ENCODE peak calls at places on chromosomes 13 and 19, in seven cellular contexts. One of them, this sample, is unnamed.

GRCh38 chr13:65240773-65241172 is 1989.4 kb downstream of the PCDH9 start:
- DNase-seq in Peyer's patch: no peak
- DNase-seq in upper lobe of left lung: no peak
- DNase-seq in transverse colon: no peak
- DNase-seq in ovary: no peak
- DNase-seq in gastrocnemius medialis: no peak
- DNase-seq in breast epithelium: no peak
- DNase-seq in this sample: no peak

GRCh38 chr19:35518313-35518712 is 4.9 kb upstream of the DMKN start:
- DNase-seq in Peyer's patch: no peak
- DNase-seq in upper lobe of left lung: no peak
- DNase-seq in transverse colon: no peak
- DNase-seq in ovary: no peak
- DNase-seq in gastrocnemius medialis: no peak
- DNase-seq in breast epithelium: no peak
- DNase-seq in this sample: no peak

GRCh38 chr13:109687559-109688448 is 98.6 kb downstream of the IRS2 start:
- DNase-seq in Peyer's patch: no peak
- DNase-seq in upper lobe of left lung: no peak
- DNase-seq in transverse colon: peak; percentile 77
- DNase-seq in ovary: no peak
- DNase-seq in gastrocnemius medialis: no peak
- DNase-seq in breast epithelium: no peak
- DNase-seq in this sample: no peak

GRCh38 chr19:48603001-48603400 is 3.5 kb upstream of the SPACA4 start:
- DNase-seq in Peyer's patch: no peak
- DNase-seq in upper lobe of left lung: no peak
- DNase-seq in transverse colon: no peak
- DNase-seq in ovary: no peak
- DNase-seq in gastrocnemius medialis: no peak
- DNase-seq in breast epithelium: no peak
- DNase-seq in this sample: no peak

GRCh38 chr19:31148671-31149070 is 200.6 kb downstream of the TSHZ3 start:
- DNase-seq in Peyer's patch: no peak
- DNase-seq in upper lobe of left lung: no peak
- DNase-seq in transverse colon: no peak
- DNase-seq in ovary: no peak
- DNase-seq in gastrocnemius medialis: no peak
- DNase-seq in breast epithelium: no peak
- DNase-seq in this sample: no peak

GRCh38 chr13:44331912-44332840 is 41.4 kb upstream of the SERP2 start:
- DNase-seq in Peyer's patch: peak; percentile 20
- DNase-seq in upper lobe of left lung: no peak
- DNase-seq in transverse colon: peak; percentile 58
- DNase-seq in ovary: peak; percentile 85
- DNase-seq in gastrocnemius medialis: peak; percentile 42
- DNase-seq in breast epithelium: no peak
- DNase-seq in this sample: peak; percentile 88

GRCh38 chr13:100887729-100888151 is 213.1 kb upstream of the TMTC4 start:
- DNase-seq in Peyer's patch: no peak
- DNase-seq in upper lobe of left lung: no peak
- DNase-seq in transverse colon: no peak
- DNase-seq in ovary: no peak
- DNase-seq in gastrocnemius medialis: no peak
- DNase-seq in breast epithelium: no peak
- DNase-seq in this sample: no peak

GRCh38 chr13:111202745-111203144 is 87.6 kb downstream of the ARHGEF7 start:
- DNase-seq in Peyer's patch: peak; percentile 46
- DNase-seq in upper lobe of left lung: no peak
- DNase-seq in transverse colon: no peak
- DNase-seq in ovary: no peak
- DNase-seq in gastrocnemius medialis: no peak
- DNase-seq in breast epithelium: no peak
- DNase-seq in this sample: peak; percentile 51

GRCh38 chr13:79775830-79776229 is 294.9 kb downstream of the NDFIP2 start:
- DNase-seq in Peyer's patch: no peak
- DNase-seq in upper lobe of left lung: no peak
- DNase-seq in transverse colon: peak; percentile 36
- DNase-seq in ovary: no peak
- DNase-seq in gastrocnemius medialis: no peak
- DNase-seq in breast epithelium: no peak
- DNase-seq in this sample: no peak

GRCh38 chr13:75715598-75716523 is 79.7 kb downstream of the LMO7 start:
- DNase-seq in Peyer's patch: no peak
- DNase-seq in upper lobe of left lung: no peak
- DNase-seq in transverse colon: no peak
- DNase-seq in ovary: no peak
- DNase-seq in gastrocnemius medialis: no peak
- DNase-seq in breast epithelium: no peak
- DNase-seq in this sample: no peak

GRCh38 chr19:990746-991145 is 6.6 kb downstream of the WDR18 start:
- DNase-seq in Peyer's patch: no peak
- DNase-seq in upper lobe of left lung: no peak
- DNase-seq in transverse colon: no peak
- DNase-seq in ovary: peak; percentile 36
- DNase-seq in gastrocnemius medialis: no peak
- DNase-seq in breast epithelium: no peak
- DNase-seq in this sample: no peak

GRCh38 chr13:114089751-114090400 is 42.5 kb downstream of the RASA3 start:
- DNase-seq in Peyer's patch: no peak
- DNase-seq in upper lobe of left lung: no peak
- DNase-seq in transverse colon: peak; percentile 25
- DNase-seq in ovary: no peak
- DNase-seq in gastrocnemius medialis: no peak
- DNase-seq in breast epithelium: no peak
- DNase-seq in this sample: no peak

GRCh38 chr13:104592127-104592526 is 1525.9 kb upstream of the SLC10A2 start:
- DNase-seq in Peyer's patch: no peak
- DNase-seq in upper lobe of left lung: no peak
- DNase-seq in transverse colon: no peak
- DNase-seq in ovary: no peak
- DNase-seq in gastrocnemius medialis: no peak
- DNase-seq in breast epithelium: no peak
- DNase-seq in this sample: no peak

GRCh38 chr19:18414504-18415176 is 4.6 kb upstream of the SSBP4 start:
- DNase-seq in Peyer's patch: no peak
- DNase-seq in upper lobe of left lung: no peak
- DNase-seq in transverse colon: no peak
- DNase-seq in ovary: peak; percentile 65
- DNase-seq in gastrocnemius medialis: no peak
- DNase-seq in breast epithelium: no peak
- DNase-seq in this sample: peak; percentile 55

GRCh38 chr13:29935309-29935981 is 85.0 kb upstream of the UBL3 start:
- DNase-seq in Peyer's patch: peak; percentile 80
- DNase-seq in upper lobe of left lung: no peak
- DNase-seq in transverse colon: peak; percentile 51
- DNase-seq in ovary: no peak
- DNase-seq in gastrocnemius medialis: no peak
- DNase-seq in breast epithelium: no peak
- DNase-seq in this sample: no peak

DNA sequence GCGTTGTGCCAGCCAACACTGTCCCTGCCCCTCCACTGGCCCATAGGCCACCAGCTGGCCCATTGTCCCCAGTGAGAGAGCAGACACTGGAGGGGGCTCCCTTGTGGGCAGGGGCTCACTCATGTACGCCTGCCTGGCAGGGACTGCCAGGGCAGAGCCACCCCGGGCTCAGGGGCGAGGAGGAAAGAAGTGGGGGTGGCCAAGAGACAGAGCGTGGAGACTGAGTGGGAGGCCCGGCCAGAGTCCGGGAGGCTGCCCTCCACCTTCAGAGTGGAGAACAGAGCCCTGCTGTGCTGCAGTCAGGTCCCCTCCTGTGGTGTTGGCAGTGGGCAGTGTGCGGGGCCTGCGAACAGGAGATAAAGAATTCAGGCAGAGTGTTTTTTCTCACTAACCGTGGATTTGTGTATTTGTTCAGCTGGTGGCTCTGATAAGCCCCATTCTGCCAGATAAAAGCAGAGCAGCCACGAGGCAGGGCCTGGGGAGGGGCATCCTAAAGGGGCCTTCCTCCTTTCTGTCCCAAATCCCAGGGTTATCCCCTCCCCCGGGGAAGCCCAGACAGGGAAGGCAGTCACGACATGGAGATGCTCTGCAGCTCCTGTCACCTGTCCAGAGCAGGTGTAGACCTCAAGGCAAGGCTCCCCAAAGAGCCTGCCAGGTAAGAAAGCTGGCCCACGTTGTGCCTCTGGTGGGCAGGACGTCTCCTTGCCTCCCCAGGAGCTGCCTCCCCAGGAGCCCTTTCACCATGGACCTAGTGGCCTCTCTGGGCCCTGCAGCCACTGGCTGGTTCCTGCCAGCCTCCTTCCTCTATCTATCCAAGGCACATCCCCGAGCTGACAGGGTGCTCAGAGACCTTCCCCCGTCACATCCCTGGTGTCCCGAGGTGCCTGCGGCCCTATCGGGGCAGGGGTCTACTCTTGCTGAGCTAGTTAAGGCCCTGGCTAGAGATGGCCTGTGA is 33.0 kb downstream of the LYL1 start:
- DNase-seq in Peyer's patch: no peak
- DNase-seq in upper lobe of left lung: no peak
- DNase-seq in transverse colon: no peak
- DNase-seq in ovary: no peak
- DNase-seq in gastrocnemius medialis: peak; percentile 55
- DNase-seq in breast epithelium: no peak
- DNase-seq in this sample: no peak
- H3K27ac ChIP-seq in Peyer's patch: no peak overlapping the region
- H3K27ac ChIP-seq in upper lobe of left lung: peak overlapping the region; percentile 69
- H3K27ac ChIP-seq in transverse colon: peak overlapping the region; percentile 4
- H3K27ac ChIP-seq in ovary: peak overlapping the region; percentile 37
- H3K27ac ChIP-seq in gastrocnemius medialis: peak overlapping the region; percentile 92
- H3K27ac ChIP-seq in breast epithelium: peak overlapping the region; percentile 83
- H3K27ac ChIP-seq in this sample: peak overlapping the region; percentile 98

DNA sequence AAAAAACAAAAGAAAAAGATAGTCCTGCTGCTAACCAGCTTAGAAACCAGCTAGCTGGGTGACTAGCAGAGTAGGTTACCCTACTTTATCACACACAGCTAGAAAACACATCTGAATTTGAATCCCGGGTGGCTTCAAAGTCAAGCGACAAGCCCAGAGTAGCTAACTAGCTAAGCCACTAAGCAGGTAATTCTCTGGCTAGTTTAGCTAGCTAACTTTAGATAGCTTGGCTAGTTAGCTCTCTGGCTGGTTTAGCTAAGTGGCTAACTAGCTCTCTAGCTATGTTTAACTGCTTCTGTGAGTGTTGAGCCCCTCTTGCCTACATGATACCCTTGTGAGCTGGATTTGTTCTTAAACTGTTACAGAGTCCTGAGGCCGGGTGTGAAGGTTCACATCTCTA is 12.4 kb downstream of the MYH14 start:
- DNase-seq in Peyer's patch: no peak
- DNase-seq in upper lobe of left lung: no peak
- DNase-seq in transverse colon: no peak
- DNase-seq in ovary: no peak
- DNase-seq in gastrocnemius medialis: no peak
- DNase-seq in breast epithelium: no peak
- DNase-seq in this sample: no peak
- TF ChIP-seq POLR2A in Peyer's patch: no peak
- TF ChIP-seq POLR2A in upper lobe of left lung: no peak
- TF ChIP-seq POLR2A in transverse colon: no peak
- TF ChIP-seq POLR2A in ovary: no peak
- TF ChIP-seq POLR2A in gastrocnemius medialis: no peak
- TF ChIP-seq POLR2A in breast epithelium: no peak
- TF ChIP-seq POLR2A in this sample: no peak

GRCh38 chr19:6103894-6104293 is 6.4 kb downstream of the RFX2 start:
- DNase-seq in Peyer's patch: no peak
- DNase-seq in upper lobe of left lung: no peak
- DNase-seq in transverse colon: no peak
- DNase-seq in ovary: no peak
- DNase-seq in gastrocnemius medialis: no peak
- DNase-seq in breast epithelium: no peak
- DNase-seq in this sample: no peak
- H3K27ac ChIP-seq in Peyer's patch: peak overlapping the region; percentile 23
- H3K27ac ChIP-seq in upper lobe of left lung: peak overlapping the region; percentile 51
- H3K27ac ChIP-seq in transverse colon: peak overlapping the region; percentile 61
- H3K27ac ChIP-seq in ovary: no peak overlapping the region
- H3K27ac ChIP-seq in gastrocnemius medialis: no peak overlapping the region
- H3K27ac ChIP-seq in breast epithelium: peak overlapping the region; percentile 76
- H3K27ac ChIP-seq in this sample: peak overlapping the region; percentile 73

GRCh38 chr19:58097783-58098681 is at the start of gene ZSCAN18:
- DNase-seq in Peyer's patch: peak; percentile 93
- DNase-seq in upper lobe of left lung: peak; percentile 98
- DNase-seq in transverse colon: peak; percentile 96
- DNase-seq in ovary: peak; percentile 99
- DNase-seq in gastrocnemius medialis: peak; percentile 92
- DNase-seq in breast epithelium: peak; percentile 99
- DNase-seq in this sample: peak; percentile 99
- TF ChIP-seq POLR2A in Peyer's patch: peak; percentile 49
- TF ChIP-seq POLR2A in upper lobe of left lung: no peak
- TF ChIP-seq POLR2A in transverse colon: peak; percentile 67
- TF ChIP-seq POLR2A in ovary: peak; percentile 90
- TF ChIP-seq POLR2A in gastrocnemius medialis: peak; percentile 28
- TF ChIP-seq POLR2A in breast epithelium: peak; percentile 85
- TF ChIP-seq POLR2A in this sample: peak; percentile 65

This sample was measured in uterus.